ENCODE peak calls at places on chromosomes 5 and 9, in five cellular contexts. One of them, this sample, is unnamed.

GRCh38 chr9:127583605-127584053 is 28.4 kb upstream of the STXBP1 start:
- DNase-seq in brain microvascular endothelial cell: peak; percentile 45
- DNase-seq in fibroblast of pulmonary artery: peak; percentile 92
- DNase-seq in choroid plexus epithelial cell: peak; percentile 70
- DNase-seq in keratinocyte: peak; percentile 81
- DNase-seq in this sample: peak; percentile 42

GRCh38 chr9:117400131-117400530 is 14.7 kb downstream of the ASTN2 start:
- DNase-seq in brain microvascular endothelial cell: no peak
- DNase-seq in fibroblast of pulmonary artery: no peak
- DNase-seq in choroid plexus epithelial cell: no peak
- DNase-seq in keratinocyte: no peak
- DNase-seq in this sample: no peak

GRCh38 chr5:134085411-134085810 is 29.1 kb upstream of the TCF7 start:
- DNase-seq in brain microvascular endothelial cell: no peak
- DNase-seq in fibroblast of pulmonary artery: no peak
- DNase-seq in choroid plexus epithelial cell: no peak
- DNase-seq in keratinocyte: no peak
- DNase-seq in this sample: no peak

GRCh38 chr5:112594060-112594850 is 143.4 kb upstream of the APC start:
- DNase-seq in brain microvascular endothelial cell: no peak
- DNase-seq in fibroblast of pulmonary artery: peak; percentile 18
- DNase-seq in choroid plexus epithelial cell: peak; percentile 5
- DNase-seq in keratinocyte: no peak
- DNase-seq in this sample: peak; percentile 14

GRCh38 chr9:108512426-108513173 is 343.2 kb downstream of the ACTL7B start:
- DNase-seq in brain microvascular endothelial cell: no peak
- DNase-seq in fibroblast of pulmonary artery: peak; percentile 8
- DNase-seq in choroid plexus epithelial cell: peak; percentile 23
- DNase-seq in keratinocyte: no peak
- DNase-seq in this sample: peak; percentile 5

GRCh38 chr5:122674412-122674811 is 100.5 kb upstream of the SNX2 start:
- DNase-seq in brain microvascular endothelial cell: no peak
- DNase-seq in fibroblast of pulmonary artery: peak; percentile 24
- DNase-seq in choroid plexus epithelial cell: peak; percentile 49
- DNase-seq in keratinocyte: no peak
- DNase-seq in this sample: no peak

GRCh38 chr5:124408738-124409453 is 337.5 kb downstream of the ZNF608 start:
- DNase-seq in brain microvascular endothelial cell: no peak
- DNase-seq in fibroblast of pulmonary artery: peak; percentile 15
- DNase-seq in choroid plexus epithelial cell: peak; percentile 45
- DNase-seq in keratinocyte: no peak
- DNase-seq in this sample: no peak

GRCh38 chr5:176762489-176762888 is 47.9 kb upstream of the UNC5A start:
- DNase-seq in brain microvascular endothelial cell: no peak
- DNase-seq in fibroblast of pulmonary artery: no peak
- DNase-seq in choroid plexus epithelial cell: no peak
- DNase-seq in keratinocyte: no peak
- DNase-seq in this sample: no peak

GRCh38 chr9:78011037-78011436 is 20.6 kb downstream of the GNAQ start:
- DNase-seq in brain microvascular endothelial cell: no peak
- DNase-seq in fibroblast of pulmonary artery: no peak
- DNase-seq in choroid plexus epithelial cell: peak; percentile 31
- DNase-seq in keratinocyte: no peak
- DNase-seq in this sample: peak; percentile 29

GRCh38 chr9:131618071-131618479 is 72.8 kb downstream of the PRRT1B start:
- DNase-seq in brain microvascular endothelial cell: no peak
- DNase-seq in fibroblast of pulmonary artery: peak; percentile 55
- DNase-seq in choroid plexus epithelial cell: no peak
- DNase-seq in keratinocyte: no peak
- DNase-seq in this sample: no peak

GRCh38 chr5:103224118-103224893 is 34.3 kb upstream of the MACIR start:
- DNase-seq in brain microvascular endothelial cell: peak; percentile 82
- DNase-seq in fibroblast of pulmonary artery: peak; percentile 93
- DNase-seq in choroid plexus epithelial cell: peak; percentile 94
- DNase-seq in keratinocyte: peak; percentile 19
- DNase-seq in this sample: peak; percentile 88

GRCh38 chr9:124017929-124018730 is 6.6 kb downstream of the LHX2 start:
- DNase-seq in brain microvascular endothelial cell: no peak
- DNase-seq in fibroblast of pulmonary artery: no peak
- DNase-seq in choroid plexus epithelial cell: no peak
- DNase-seq in keratinocyte: no peak
- DNase-seq in this sample: no peak

GRCh38 chr5:72608297-72608696 is 101.1 kb upstream of the ZNF366 start:
- DNase-seq in brain microvascular endothelial cell: peak; percentile 70
- DNase-seq in fibroblast of pulmonary artery: peak; percentile 73
- DNase-seq in choroid plexus epithelial cell: peak; percentile 79
- DNase-seq in keratinocyte: no peak
- DNase-seq in this sample: peak; percentile 60

GRCh38 chr5:120152472-120152871 is 311.6 kb upstream of the PRR16 start:
- DNase-seq in brain microvascular endothelial cell: peak; percentile 87
- DNase-seq in fibroblast of pulmonary artery: peak; percentile 93
- DNase-seq in choroid plexus epithelial cell: peak; percentile 89
- DNase-seq in keratinocyte: no peak
- DNase-seq in this sample: peak; percentile 78
- H3K4me3 ChIP-seq in brain microvascular endothelial cell: no peak overlapping the region
- H3K4me3 ChIP-seq in fibroblast of pulmonary artery: no peak overlapping the region
- H3K4me3 ChIP-seq in choroid plexus epithelial cell: no peak overlapping the region
- H3K4me3 ChIP-seq in keratinocyte: no peak overlapping the region
- H3K4me3 ChIP-seq in this sample: peak overlapping the region; percentile 24

GRCh38 chr9:4293293-4293931 is 6.5 kb downstream of the GLIS3 start:
- DNase-seq in brain microvascular endothelial cell: peak; percentile 97
- DNase-seq in fibroblast of pulmonary artery: peak; percentile 97
- DNase-seq in choroid plexus epithelial cell: peak; percentile 98
- DNase-seq in keratinocyte: no peak
- DNase-seq in this sample: peak; percentile 93
- H3K4me3 ChIP-seq in brain microvascular endothelial cell: no peak overlapping the region
- H3K4me3 ChIP-seq in fibroblast of pulmonary artery: no peak overlapping the region
- H3K4me3 ChIP-seq in choroid plexus epithelial cell: no peak overlapping the region
- H3K4me3 ChIP-seq in keratinocyte: no peak overlapping the region
- H3K4me3 ChIP-seq in this sample: peak overlapping the region; percentile 53

GRCh38 chr9:129208191-129209091 is 30.4 kb upstream of the IER5L start:
- DNase-seq in brain microvascular endothelial cell: no peak
- DNase-seq in fibroblast of pulmonary artery: no peak
- DNase-seq in choroid plexus epithelial cell: no peak
- DNase-seq in keratinocyte: peak; percentile 38
- DNase-seq in this sample: no peak
- H3K4me3 ChIP-seq in brain microvascular endothelial cell: no peak overlapping the region
- H3K4me3 ChIP-seq in fibroblast of pulmonary artery: no peak overlapping the region
- H3K4me3 ChIP-seq in choroid plexus epithelial cell: no peak overlapping the region
- H3K4me3 ChIP-seq in keratinocyte: no peak overlapping the region
- H3K4me3 ChIP-seq in this sample: no peak overlapping the region

GRCh38 chr5:31720811-31721345 is 81.9 kb downstream of the PDZD2 start:
- DNase-seq in brain microvascular endothelial cell: no peak
- DNase-seq in fibroblast of pulmonary artery: no peak
- DNase-seq in choroid plexus epithelial cell: no peak
- DNase-seq in keratinocyte: no peak
- DNase-seq in this sample: no peak
- H3K4me3 ChIP-seq in brain microvascular endothelial cell: no peak overlapping the region
- H3K4me3 ChIP-seq in fibroblast of pulmonary artery: no peak overlapping the region
- H3K4me3 ChIP-seq in choroid plexus epithelial cell: no peak overlapping the region
- H3K4me3 ChIP-seq in keratinocyte: no peak overlapping the region
- H3K4me3 ChIP-seq in this sample: no peak overlapping the region

GRCh38 chr5:138753794-138754698 is 821 bp downstream of the CTNNA1 start:
- DNase-seq in brain microvascular endothelial cell: peak; percentile 93
- DNase-seq in fibroblast of pulmonary artery: peak; percentile 95
- DNase-seq in choroid plexus epithelial cell: peak; percentile 83
- DNase-seq in keratinocyte: no peak
- DNase-seq in this sample: peak; percentile 95

GRCh38 chr5:138754699-138755057 is 1.5 kb downstream of the CTNNA1 start:
- DNase-seq in brain microvascular endothelial cell: peak; percentile 44
- DNase-seq in fibroblast of pulmonary artery: no peak
- DNase-seq in choroid plexus epithelial cell: no peak
- DNase-seq in keratinocyte: no peak
- DNase-seq in this sample: no peak

GRCh38 chr5:138757061-138757776 is 4.0 kb downstream of the CTNNA1 start:
- DNase-seq in brain microvascular endothelial cell: no peak
- DNase-seq in fibroblast of pulmonary artery: no peak
- DNase-seq in choroid plexus epithelial cell: no peak
- DNase-seq in keratinocyte: no peak
- DNase-seq in this sample: no peak

GRCh38 chr5:138752951-138753793 is at the start of gene CTNNA1:
- DNase-seq in brain microvascular endothelial cell: peak; percentile 35
- DNase-seq in fibroblast of pulmonary artery: peak; percentile 68
- DNase-seq in choroid plexus epithelial cell: peak; percentile 68
- DNase-seq in keratinocyte: peak; percentile 41
- DNase-seq in this sample: peak; percentile 88

DNA sequence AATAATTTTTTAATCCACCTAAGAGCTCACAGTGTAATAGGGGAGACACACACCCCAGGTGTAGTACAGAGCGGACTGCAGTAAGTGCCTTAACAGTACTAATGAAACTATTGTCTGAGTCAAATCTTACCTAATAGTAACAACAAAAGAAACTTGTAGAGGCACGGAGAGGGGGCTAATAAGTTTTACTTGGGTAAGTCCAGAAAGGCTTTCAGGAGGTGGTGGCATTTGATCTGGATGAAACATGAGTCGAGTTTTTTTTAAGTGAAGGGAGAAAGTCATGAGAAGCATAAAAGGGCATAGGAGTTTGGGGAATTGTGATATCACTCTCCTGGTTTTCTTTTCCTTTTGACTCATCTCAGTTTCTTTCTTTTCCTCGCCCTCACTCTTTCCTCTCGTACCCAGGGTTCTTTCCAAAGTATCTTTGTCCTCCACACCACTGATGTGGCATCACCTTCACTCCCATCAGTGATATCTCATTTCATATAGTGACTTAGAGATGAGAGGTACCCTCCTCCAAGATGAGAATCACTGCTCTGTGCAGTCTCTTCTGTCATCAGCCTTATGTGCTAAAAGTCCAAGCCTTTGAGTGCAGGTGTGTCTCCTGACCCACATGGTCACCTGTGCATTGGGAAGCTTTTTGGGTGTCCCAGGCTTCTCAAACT is 2.0 kb downstream of the CTNNA1 start:
- DNase-seq in brain microvascular endothelial cell: no peak
- DNase-seq in fibroblast of pulmonary artery: no peak
- DNase-seq in choroid plexus epithelial cell: no peak
- DNase-seq in keratinocyte: no peak
- DNase-seq in this sample: no peak
- H3K4me3 ChIP-seq in brain microvascular endothelial cell: peak overlapping the region; percentile 90
- H3K4me3 ChIP-seq in fibroblast of pulmonary artery: peak overlapping the region; percentile 92
- H3K4me3 ChIP-seq in choroid plexus epithelial cell: no peak overlapping the region
- H3K4me3 ChIP-seq in keratinocyte: peak overlapping the region; percentile 94
- H3K4me3 ChIP-seq in this sample: peak overlapping the region; percentile 98

This sample was measured in adipocyte.